ENCODE peak calls at places on chromosomes 1 and 21, in four cellular contexts. V is epithelial cell of proximal tubule, G is mammary epithelial cell, I is GM04504. Z is an unnamed sample.

GRCh38 chr1:192575499-192576189 is at the start of gene RGS1:
- DNase-seq in G (no peak), I (no peak), V (no peak), Z (no peak)

GRCh38 chr1:10794724-10795304 is 1.6 kb downstream of the CASZ1 start:
- DNase-seq in I (no peak), G (peak), V (no peak), Z (peak)

GRCh38 chr1:94686882-94687281 is 133.3 kb upstream of the SLC44A3 start:
- DNase-seq in G (no peak), V (no peak), I (no peak), Z (no peak)

GRCh38 chr1:155003227-155003765 is 694 bp downstream of the ZBTB7B start:
- DNase-seq in I (no peak), V (no peak), G (no peak), Z (peak)

GRCh38 chr1:230368871-230369270 is 57.3 kb downstream of the PGBD5 start:
- DNase-seq in G (no peak), I (no peak), V (no peak), Z (no peak)

GRCh38 chr1:105260018-105260417 is 1510.3 kb downstream of the AMY1C start:
- DNase-seq in I (no peak), V (no peak), G (no peak), Z (no peak)

GRCh38 chr1:58898739-58899580 is 115.1 kb upstream of the JUN start:
- DNase-seq in G (no peak), V (no peak), I (no peak), Z (peak)

GRCh38 chr1:22231068-22231593 is 88.2 kb upstream of the WNT4 start:
- DNase-seq in V (no peak), G (no peak), I (no peak), Z (no peak)

GRCh38 chr1:46401964-46402626 is 8.0 kb downstream of the FAAH start:
- DNase-seq in I (peak), V (peak), G (peak), Z (peak)

GRCh38 chr1:62245201-62245600 is 50.6 kb downstream of the L1TD1 start:
- DNase-seq in G (peak), V (no peak), I (no peak), Z (no peak)

GRCh38 chr1:158248122-158248521 is 6.1 kb upstream of the CD1A start:
- DNase-seq in I (no peak), G (no peak), V (no peak), Z (no peak)

GRCh38 chr1:237864338-237865244 is 26.1 kb downstream of the ZP4 start:
- DNase-seq in V (peak), G (peak), I (no peak), Z (peak)

GRCh38 chr1:110150330-110151174 is at the start of gene SLC6A17:
- DNase-seq in V (no peak), I (peak), G (peak), Z (peak)

GRCh38 chr1:159214149-159214760 is 9.6 kb downstream of the ACKR1 start:
- DNase-seq in G (peak), V (no peak), I (peak), Z (peak)

GRCh38 chr1:211327341-211327921 is 798 bp downstream of the TRAF5 start:
- DNase-seq in V (no peak), G (peak), I (peak), Z (peak)

GRCh38 chr1:204493145-204493881 is 1.3 kb downstream of the PIK3C2B start:
- DNase-seq in I (peak), G (peak), V (no peak), Z (no peak)

GRCh38 chr1:41621256-41621655 is 136.8 kb upstream of the EDN2 start:
- DNase-seq in I (no peak), V (no peak), G (no peak), Z (no peak)

GRCh38 chr1:29974345-29974744 is 738.0 kb downstream of the PTPRU start:
- DNase-seq in I (peak), V (peak), G (peak), Z (no peak)

GRCh38 chr1:235100124-235100801 is 28.4 kb downstream of the TOMM20 start:
- DNase-seq in I (no peak), V (no peak), G (no peak), Z (peak)

GRCh38 chr1:21670059-21670881 is 1.1 kb upstream of the RAP1GAP start:
- DNase-seq in I (no peak), G (no peak), V (no peak), Z (no peak)

GRCh38 chr21:29217818-29218252 is 80.9 kb upstream of the BACH1 start:
- DNase-seq in V (no peak), G (peak), I (peak), Z (no peak)

GRCh38 chr1:28855469-28855944 is 43.5 kb downstream of the OPRD1 start:
- DNase-seq in V (no peak), G (no peak), I (no peak), Z (no peak)

GRCh38 chr21:33817663-33818433 is 97.8 kb downstream of the ATP5PO start:
- DNase-seq in G (no peak), I (no peak), V (no peak), Z (no peak)

GRCh38 chr1:48051466-48052126 is 54.4 kb upstream of the TRABD2B start:
- DNase-seq in I (no peak), V (no peak), G (peak), Z (no peak)

GRCh38 chr1:226634611-226635246 is 86.2 kb downstream of the STUM start:
- DNase-seq in V (no peak), G (no peak), I (no peak), Z (no peak)

GRCh38 chr1:241611063-241611462 is 29.1 kb downstream of the CHML start:
- DNase-seq in I (no peak), G (peak), V (no peak), Z (peak)

GRCh38 chr1:245256528-245256927 is 101.7 kb downstream of the KIF26B start:
- DNase-seq in I (no peak), V (no peak), G (no peak), Z (no peak)

GRCh38 chr1:153658400-153659174 is at the start of gene SNAPIN:
- DNase-seq in I (peak), V (no peak), G (peak), Z (peak)

Z was measured in WERI-Rb-1.